ENCODE peak calls at places on chromosomes 12 and 14, in ten cellular contexts. C is body of pancreas, N is astrocyte, Q is psoas muscle, R is SJCRH30, P is lower lobe of right lung, I is iPS DF 6.9, G is uterus, J is MM.1S, Y is sigmoid colon. B is an unnamed sample.

GRCh38 chr14:95741051-95741490 is 27.1 kb upstream of the TCL1A start:
- DNase-seq in C (no peak), N (no peak), Q (no peak), R (peak; percentile 14), P (no peak), I (no peak), G (no peak), J (no peak), Y (no peak), B (no peak)

GRCh38 chr12:66804555-66804954 is 125.7 kb upstream of the GRIP1 start:
- DNase-seq in C (no peak), N (no peak), Q (no peak), R (no peak), P (no peak), I (no peak), G (no peak), J (no peak), Y (no peak), B (no peak)

GRCh38 chr12:57320639-57321038 is 69.7 kb upstream of the STAC3 start:
- DNase-seq in C (no peak), N (no peak), Q (no peak), R (no peak), P (no peak), I (no peak), G (no peak), J (no peak), Y (no peak), B (no peak)

GRCh38 chr12:132285991-132286681 is 43.3 kb downstream of the GALNT9 start:
- DNase-seq in C (peak; percentile 50), N (peak; percentile 53), Q (peak; percentile 40), R (peak; percentile 41), P (peak; percentile 69), I (no peak), G (no peak), J (no peak), Y (peak; percentile 88), B (peak; percentile 64)

GRCh38 chr12:9149372-9149771 is 33.7 kb upstream of the A2M start:
- DNase-seq in C (no peak), N (no peak), Q (no peak), R (no peak), P (no peak), I (peak; percentile 20), G (no peak), J (no peak), Y (no peak), B (no peak)

GRCh38 chr14:105120056-105120455 is 48.5 kb downstream of the JAG2 start:
- DNase-seq in C (no peak), N (no peak), Q (no peak), R (no peak), P (no peak), I (no peak), G (no peak), J (no peak), Y (no peak), B (no peak)

GRCh38 chr14:103091041-103091882 is 3.3 kb upstream of the EXOC3L4 start:
- DNase-seq in C (peak; percentile 69), N (no peak), Q (peak; percentile 63), R (peak; percentile 43), P (peak; percentile 79), I (no peak), G (no peak), J (peak; percentile 53), Y (no peak), B (no peak)

GRCh38 chr14:54177861-54178591 is 218.8 kb upstream of the CDKN3 start:
- DNase-seq in C (no peak), N (peak; percentile 62), Q (no peak), R (no peak), P (no peak), I (no peak), G (no peak), J (no peak), Y (no peak), B (no peak)

DNA sequence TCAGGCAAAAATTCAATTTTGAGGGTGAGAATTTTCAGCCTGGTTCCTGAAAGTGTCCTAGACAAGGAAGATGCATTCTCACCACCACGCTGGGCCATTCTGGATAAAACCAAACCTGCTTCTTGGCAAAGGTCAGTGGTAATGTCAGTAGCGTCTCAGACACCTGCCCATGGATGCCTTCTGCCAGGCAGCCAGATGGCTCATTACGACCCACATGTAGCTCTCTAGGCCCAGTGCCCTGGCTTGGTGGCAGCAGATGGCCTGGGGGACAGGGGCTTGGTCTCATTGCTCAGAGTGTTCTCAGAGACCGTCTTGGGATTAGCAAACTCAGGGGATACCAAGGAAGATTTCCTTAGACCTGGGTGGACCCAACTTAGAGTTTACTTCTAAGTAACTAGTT is 105.1 kb downstream of the ARF6 start:
- DNase-seq in C (no peak), N (no peak), Q (no peak), R (no peak), P (no peak), I (no peak), G (no peak), J (no peak), Y (no peak), B (no peak)
- H3K4me1 ChIP-seq in C (peaks cover 37% of the 10 kb centered on the region), N (peaks cover 46% of the 10 kb centered on the region), Q (peaks cover 46% of the 10 kb centered on the region), R (peaks cover 18% of the 10 kb centered on the region), P (peaks cover 45% of the 10 kb centered on the region), I (peaks cover 9% of the 10 kb centered on the region), G (peaks cover 9% of the 10 kb centered on the region), J (peaks cover 39% of the 10 kb centered on the region), Y (peaks cover 41% of the 10 kb centered on the region), B (no peaks in the 10 kb centered on the region)

GRCh38 chr12:96501139-96501741 is 11.9 kb downstream of the CFAP54 start:
- DNase-seq in C (peak; percentile 31), N (peak; percentile 64), Q (no peak), R (peak; percentile 32), P (no peak), I (no peak), G (peak; percentile 55), J (peak; percentile 85), Y (no peak), B (no peak)

GRCh38 chr12:96502477-96502876 is 13.1 kb downstream of the CFAP54 start:
- DNase-seq in C (no peak), N (no peak), Q (no peak), R (no peak), P (no peak), I (no peak), G (no peak), J (peak; percentile 71), Y (no peak), B (no peak)

GRCh38 chr12:96501908-96502307 is 12.5 kb downstream of the CFAP54 start:
- DNase-seq in C (no peak), N (no peak), Q (no peak), R (no peak), P (no peak), I (no peak), G (no peak), J (no peak), Y (no peak), B (no peak)

GRCh38 chr12:96502949-96503532 is 13.7 kb downstream of the CFAP54 start:
- DNase-seq in C (no peak), N (no peak), Q (no peak), R (no peak), P (no peak), I (no peak), G (no peak), J (no peak), Y (no peak), B (no peak)

DNA sequence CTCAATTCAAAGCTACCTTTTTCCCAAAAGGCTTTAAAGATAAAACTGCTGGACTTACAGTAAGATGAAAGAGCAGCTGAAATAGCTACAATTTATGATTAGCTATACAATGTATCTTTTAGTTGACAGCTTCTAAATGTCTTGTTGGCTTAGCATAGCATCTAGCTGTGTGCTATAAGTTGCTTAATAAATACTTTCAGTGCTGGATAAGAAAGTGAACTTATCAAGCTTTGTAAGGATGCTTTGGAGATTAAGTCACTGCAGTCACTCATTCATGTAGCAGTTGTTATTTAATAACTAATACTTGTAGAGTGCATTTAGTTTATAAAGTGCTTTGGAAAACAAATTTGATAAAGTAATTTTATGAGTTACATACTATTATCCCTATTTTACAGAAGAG is 14.6 kb downstream of the CFAP54 start:
- DNase-seq in C (no peak), N (no peak), Q (no peak), R (no peak), P (no peak), I (no peak), G (no peak), J (no peak), Y (no peak), B (no peak)
- H3K4me3 ChIP-seq in C (no peak overlapping the region), N (no peak overlapping the region), Q (no peak overlapping the region), R (no peak overlapping the region), P (no peak overlapping the region), I (no peak overlapping the region), G (no peak overlapping the region), J (no peak overlapping the region), Y (no peak overlapping the region), B (no peak overlapping the region)

GRCh38 chr12:51907864-51908425 is 641 bp downstream of the ACVRL1 start:
- DNase-seq in C (no peak), N (no peak), Q (no peak), R (no peak), P (no peak), I (no peak), G (no peak), J (no peak), Y (peak; percentile 63), B (no peak)

GRCh38 chr12:51904951-51905471 is 2.3 kb upstream of the ACVRL1 start:
- DNase-seq in C (peak; percentile 29), N (no peak), Q (peak; percentile 36), R (peak; percentile 67), P (no peak), I (no peak), G (peak; percentile 69), J (no peak), Y (peak; percentile 80), B (no peak)

GRCh38 chr12:51907083-51907863 is at the start of gene ACVRL1:
- DNase-seq in C (no peak), N (no peak), Q (peak; percentile 57), R (no peak), P (peak; percentile 49), I (no peak), G (no peak), J (no peak), Y (peak; percentile 69), B (no peak)

GRCh38 chr12:51905507-51906438 is 1.5 kb upstream of the ACVRL1 start:
- DNase-seq in C (peak; percentile 68), N (no peak), Q (peak; percentile 84), R (peak; percentile 74), P (peak; percentile 81), I (no peak), G (peak; percentile 91), J (no peak), Y (peak; percentile 94), B (peak; percentile 94)

GRCh38 chr12:51906452-51907082 is 737 bp upstream of the ACVRL1 start:
- DNase-seq in C (no peak), N (no peak), Q (no peak), R (no peak), P (peak; percentile 39), I (no peak), G (no peak), J (no peak), Y (peak; percentile 70), B (no peak)
- H3K27ac ChIP-seq in C (peak overlapping the region; percentile 72), N (no peak overlapping the region), Q (peak overlapping the region; percentile 73), R (no peak overlapping the region), P (peak overlapping the region; percentile 92), I (no peak overlapping the region), G (peak overlapping the region; percentile 96), J (no peak overlapping the region), Y (peak overlapping the region; percentile 80), B (peak overlapping the region; percentile 82)

DNA sequence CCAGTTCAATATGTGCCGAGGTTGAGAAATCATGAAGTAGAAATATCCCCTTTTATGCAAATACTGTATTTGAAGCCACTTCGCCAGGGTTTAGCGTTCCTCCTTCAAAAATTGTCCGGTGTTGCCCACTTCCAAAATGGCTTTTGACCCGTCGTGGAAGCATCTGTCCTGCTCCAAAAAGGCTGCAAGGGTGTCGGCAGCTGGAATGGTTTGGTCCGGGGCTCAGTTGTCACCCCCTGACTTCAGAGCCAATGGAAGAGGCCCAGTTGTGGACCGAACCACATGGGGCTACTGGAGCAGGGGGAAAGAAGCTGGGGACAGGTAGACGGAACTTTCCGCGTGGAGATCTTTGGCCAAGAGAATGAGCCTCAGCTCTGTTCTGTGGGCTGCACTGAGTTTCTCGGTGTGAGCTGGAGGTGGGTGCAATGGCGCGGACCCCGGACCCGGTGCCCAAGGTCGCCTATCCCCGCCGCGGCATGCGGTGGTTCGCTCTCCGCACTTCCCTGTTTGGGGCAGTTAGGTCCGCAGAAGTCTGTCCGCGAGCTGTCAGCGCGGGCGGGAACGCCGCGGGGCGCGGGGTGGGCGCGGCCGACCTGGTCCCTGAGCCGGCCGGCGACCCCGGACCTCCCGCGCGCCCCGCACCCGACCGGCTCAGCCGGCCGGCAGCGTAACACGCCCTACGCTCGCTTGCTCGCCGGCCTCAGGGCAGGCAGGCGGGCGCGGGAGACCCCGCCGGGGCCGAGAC is at the start of gene ANKRD13A:
- DNase-seq in C (peak; percentile 96), N (peak; percentile 94), Q (peak; percentile 90), R (peak; percentile 95), P (peak; percentile 92), I (peak; percentile 90), G (peak; percentile 93), J (peak; percentile 84), Y (peak; percentile 96), B (peak; percentile 95)
- H3K4me1 ChIP-seq in C (peaks cover 47% of the 10 kb centered on the region), N (peaks cover 49% of the 10 kb centered on the region), Q (peaks cover 43% of the 10 kb centered on the region), R (peaks cover 24% of the 10 kb centered on the region), P (peaks cover 55% of the 10 kb centered on the region), I (peaks cover 2% of the 10 kb centered on the region), G (peaks cover 6% of the 10 kb centered on the region), J (no peaks in the 10 kb centered on the region), Y (peaks cover 38% of the 10 kb centered on the region), B (peaks cover 36% of the 10 kb centered on the region)

B was measured in right atrium auricular region.